ENCODE peak calls at places on chromosomes 3 and 15, in five cellular contexts. W is coronary artery; F is heart left ventricle; T is HS-27A; O is effector memory CD8-positive, alpha-beta T cell. J is an unnamed sample.

GRCh38 chr3:46960081-46960701 is 16.4 kb downstream of the CCDC12 start:
- DNase-seq in W (no peak), F (no peak), T (no peak), O (no peak), J (no peak)

GRCh38 chr3:174859109-174859735 is at the start of gene NAALADL2:
- DNase-seq in W (no peak), F (no peak), T (no peak), O (no peak), J (no peak)

GRCh38 chr3:136075816-136076215 is 110.3 kb downstream of the PPP2R3A start:
- DNase-seq in W (no peak), F (no peak), T (no peak), O (no peak), J (no peak)

GRCh38 chr15:65095011-65095746 is 18.6 kb downstream of the KBTBD13 start:
- DNase-seq in W (peak), F (no peak), T (no peak), O (no peak), J (peak)

GRCh38 chr3:177813322-177813721 is 616.0 kb upstream of the TBL1XR1 start:
- DNase-seq in W (no peak), F (peak), T (no peak), O (no peak), J (no peak)

GRCh38 chr3:16447156-16447555 is 66.3 kb downstream of the RFTN1 start:
- DNase-seq in W (no peak), F (no peak), T (no peak), O (no peak), J (no peak)

GRCh38 chr3:195312714-195313113 is 41.8 kb upstream of the XXYLT1 start:
- DNase-seq in W (no peak), F (no peak), T (no peak), O (no peak), J (no peak)

GRCh38 chr15:52163321-52164190 is 27.6 kb downstream of the GNB5 start:
- DNase-seq in W (no peak), F (no peak), T (no peak), O (no peak), J (no peak)

GRCh38 chr3:33030802-33031201 is 66.1 kb downstream of the GLB1 start:
- DNase-seq in W (no peak), F (no peak), T (no peak), O (peak), J (no peak)

GRCh38 chr15:83698294-83698693 is 44.4 kb downstream of the ADAMTSL3 start:
- DNase-seq in W (no peak), F (peak), T (no peak), O (no peak), J (no peak)

GRCh38 chr3:8970971-8971589 is 7.8 kb upstream of the RAD18 start:
- DNase-seq in W (no peak), F (peak), T (peak), O (peak), J (no peak)

GRCh38 chr3:192128922-192129321 is 598.4 kb downstream of the FGF12 start:
- DNase-seq in W (no peak), F (no peak), T (no peak), O (no peak), J (no peak)

GRCh38 chr3:179760944-179761343 is 108.1 kb downstream of the USP13 start:
- DNase-seq in W (no peak), F (no peak), T (no peak), O (no peak), J (peak)

GRCh38 chr3:45473841-45474240 is 85.5 kb downstream of the LARS2 start:
- DNase-seq in W (no peak), F (no peak), T (no peak), O (no peak), J (no peak)

GRCh38 chr15:86021281-86022264 is 58.1 kb upstream of the AGBL1 start:
- DNase-seq in W (no peak), F (no peak), T (peak), O (no peak), J (no peak)

GRCh38 chr3:118544458-118544857 is 490.2 kb downstream of the IGSF11 start:
- DNase-seq in W (no peak), F (no peak), T (no peak), O (no peak), J (no peak)

GRCh38 chr3:66398228-66399025 is 102.4 kb downstream of the LRIG1 start:
- DNase-seq in W (peak), F (no peak), T (no peak), O (no peak), J (no peak)

GRCh38 chr3:102361013-102361412 is 73.8 kb upstream of the ZPLD1 start:
- DNase-seq in W (no peak), F (no peak), T (no peak), O (no peak), J (no peak)

GRCh38 chr15:77168616-77169015 is 97.7 kb upstream of the TSPAN3 start:
- DNase-seq in W (no peak), F (no peak), T (no peak), O (no peak), J (no peak)

GRCh38 chr15:53197426-53197839 is 407.3 kb upstream of the ONECUT1 start:
- DNase-seq in W (no peak), F (peak), T (no peak), O (no peak), J (peak)

GRCh38 chr3:9169326-9169725 is 80.1 kb downstream of the SRGAP3 start:
- DNase-seq in W (no peak), F (no peak), T (no peak), O (no peak), J (no peak)

GRCh38 chr3:101567528-101568317 is 6.1 kb downstream of the TRMT10C start:
- DNase-seq in W (no peak), F (no peak), T (no peak), O (no peak), J (no peak)

GRCh38 chr3:116863842-116864626 is 154.5 kb downstream of the TUSC7 start:
- DNase-seq in W (no peak), F (no peak), T (peak), O (no peak), J (no peak)

GRCh38 chr3:140844072-140844471 is 97.6 kb upstream of the SLC25A36 start:
- DNase-seq in W (no peak), F (no peak), T (no peak), O (no peak), J (no peak)

GRCh38 chr3:195555110-195555509 is 12.0 kb upstream of the PPP1R2 start:
- DNase-seq in W (no peak), F (no peak), T (no peak), O (no peak), J (no peak)

GRCh38 chr15:101058735-101059134 is 139.6 kb downstream of the LRRK1 start:
- DNase-seq in W (peak), F (no peak), T (no peak), O (no peak), J (no peak)

GRCh38 chr15:55737373-55737772 is 5.6 kb downstream of the PRTG start:
- DNase-seq in W (no peak), F (no peak), T (no peak), O (no peak), J (no peak)

GRCh38 chr3:191217331-191217730 is 18.3 kb downstream of the OSTN start:
- DNase-seq in W (no peak), F (no peak), T (no peak), O (no peak), J (no peak)

GRCh38 chr3:37126856-37127255 is 47.5 kb downstream of the LRRFIP2 start:
- DNase-seq in W (no peak), F (no peak), T (no peak), O (no peak), J (no peak)

GRCh38 chr3:99709686-99710085 is 71.3 kb downstream of the COL8A1 start:
- DNase-seq in W (no peak), F (no peak), T (no peak), O (no peak), J (no peak)

GRCh38 chr3:105805402-105805801 is 63.4 kb downstream of the CBLB start:
- DNase-seq in W (no peak), F (no peak), T (no peak), O (no peak), J (no peak)

GRCh38 chr15:36803773-36804172 is 224.3 kb downstream of the CDIN1 start:
- DNase-seq in W (no peak), F (no peak), T (no peak), O (no peak), J (no peak)